ENCODE peak calls at places on chromosomes 7 and 10, in five cellular contexts. One of them, this sample, is unnamed.

GRCh38 chr7:29177963-29178612 is 16.5 kb upstream of the CHN2 start:
- DNase-seq in effector CD4-positive, alpha-beta T cell: no peak
- DNase-seq in GM23248: no peak
- DNase-seq in HuH-7: no peak
- DNase-seq in activated CD4-positive, alpha-beta T cell treated with anti-CD3 and anti-CD28 coated beads, Interleukin-2, amount 10 ng/mL, durations not matched to agents 7 days and 5 days: peak; percentile 6
- DNase-seq in this sample: no peak

GRCh38 chr10:95284807-95285206 is 6.0 kb downstream of the PDLIM1 start:
- DNase-seq in effector CD4-positive, alpha-beta T cell: no peak
- DNase-seq in GM23248: no peak
- DNase-seq in activated CD4-positive, alpha-beta T cell treated with anti-CD3 and anti-CD28 coated beads, Interleukin-2, amount 10 ng/mL, durations not matched to agents 7 days and 5 days: no peak
- DNase-seq in HuH-7: no peak
- DNase-seq in this sample: no peak

GRCh38 chr10:133385214-133385613 is 6.2 kb downstream of the PAOX start:
- DNase-seq in activated CD4-positive, alpha-beta T cell treated with anti-CD3 and anti-CD28 coated beads, Interleukin-2, amount 10 ng/mL, durations not matched to agents 7 days and 5 days: no peak
- DNase-seq in GM23248: no peak
- DNase-seq in HuH-7: no peak
- DNase-seq in effector CD4-positive, alpha-beta T cell: no peak
- DNase-seq in this sample: no peak

GRCh38 chr7:2701832-2702593 is 14.0 kb downstream of the AMZ1 start:
- DNase-seq in activated CD4-positive, alpha-beta T cell treated with anti-CD3 and anti-CD28 coated beads, Interleukin-2, amount 10 ng/mL, durations not matched to agents 7 days and 5 days: no peak
- DNase-seq in HuH-7: no peak
- DNase-seq in effector CD4-positive, alpha-beta T cell: no peak
- DNase-seq in GM23248: peak; percentile 91
- DNase-seq in this sample: no peak

GRCh38 chr10:69801434-69802315 is at the start of gene COL13A1:
- DNase-seq in GM23248: peak; percentile 90
- DNase-seq in effector CD4-positive, alpha-beta T cell: no peak
- DNase-seq in HuH-7: peak; percentile 51
- DNase-seq in activated CD4-positive, alpha-beta T cell treated with anti-CD3 and anti-CD28 coated beads, Interleukin-2, amount 10 ng/mL, durations not matched to agents 7 days and 5 days: no peak
- DNase-seq in this sample: peak; percentile 58

GRCh38 chr10:58305821-58306220 is 29.0 kb upstream of the UBE2D1 start:
- DNase-seq in HuH-7: peak; percentile 22
- DNase-seq in activated CD4-positive, alpha-beta T cell treated with anti-CD3 and anti-CD28 coated beads, Interleukin-2, amount 10 ng/mL, durations not matched to agents 7 days and 5 days: no peak
- DNase-seq in effector CD4-positive, alpha-beta T cell: no peak
- DNase-seq in GM23248: no peak
- DNase-seq in this sample: peak; percentile 71

GRCh38 chr7:27176962-27177794 is 3.1 kb upstream of the HOXA10 start:
- DNase-seq in effector CD4-positive, alpha-beta T cell: no peak
- DNase-seq in GM23248: peak; percentile 80
- DNase-seq in activated CD4-positive, alpha-beta T cell treated with anti-CD3 and anti-CD28 coated beads, Interleukin-2, amount 10 ng/mL, durations not matched to agents 7 days and 5 days: no peak
- DNase-seq in HuH-7: no peak
- DNase-seq in this sample: no peak

GRCh38 chr10:12056758-12057157 is 12.0 kb upstream of the DHTKD1 start:
- DNase-seq in effector CD4-positive, alpha-beta T cell: no peak
- DNase-seq in GM23248: no peak
- DNase-seq in activated CD4-positive, alpha-beta T cell treated with anti-CD3 and anti-CD28 coated beads, Interleukin-2, amount 10 ng/mL, durations not matched to agents 7 days and 5 days: no peak
- DNase-seq in HuH-7: no peak
- DNase-seq in this sample: no peak

GRCh38 chr7:29641651-29642050 is 78.0 kb downstream of the PRR15 start:
- DNase-seq in GM23248: peak; percentile 26
- DNase-seq in activated CD4-positive, alpha-beta T cell treated with anti-CD3 and anti-CD28 coated beads, Interleukin-2, amount 10 ng/mL, durations not matched to agents 7 days and 5 days: no peak
- DNase-seq in HuH-7: no peak
- DNase-seq in effector CD4-positive, alpha-beta T cell: no peak
- DNase-seq in this sample: no peak

GRCh38 chr7:106010331-106010730 is 47.3 kb downstream of the CDHR3 start:
- DNase-seq in HuH-7: no peak
- DNase-seq in effector CD4-positive, alpha-beta T cell: no peak
- DNase-seq in GM23248: peak; percentile 27
- DNase-seq in activated CD4-positive, alpha-beta T cell treated with anti-CD3 and anti-CD28 coated beads, Interleukin-2, amount 10 ng/mL, durations not matched to agents 7 days and 5 days: no peak
- DNase-seq in this sample: no peak

GRCh38 chr10:74300651-74301050 is 149.6 kb downstream of the ADK start:
- DNase-seq in effector CD4-positive, alpha-beta T cell: no peak
- DNase-seq in HuH-7: no peak
- DNase-seq in GM23248: no peak
- DNase-seq in activated CD4-positive, alpha-beta T cell treated with anti-CD3 and anti-CD28 coated beads, Interleukin-2, amount 10 ng/mL, durations not matched to agents 7 days and 5 days: no peak
- DNase-seq in this sample: no peak

GRCh38 chr7:155893664-155894063 is 81.4 kb upstream of the SHH start:
- DNase-seq in activated CD4-positive, alpha-beta T cell treated with anti-CD3 and anti-CD28 coated beads, Interleukin-2, amount 10 ng/mL, durations not matched to agents 7 days and 5 days: no peak
- DNase-seq in effector CD4-positive, alpha-beta T cell: no peak
- DNase-seq in GM23248: no peak
- DNase-seq in HuH-7: no peak
- DNase-seq in this sample: no peak

This sample was measured in Caco-2.